ENCODE peak calls at places on chromosome 15, in five cellular contexts. One of them, this sample, is unnamed.

GRCh38 chr15:42066764-42067415 is 27.5 kb downstream of the PLA2G4D start:
- DNase-seq in left lung: no peak
- DNase-seq in Panc1: no peak
- DNase-seq in PC-3: no peak
- DNase-seq in heart right ventricle: no peak
- DNase-seq in this sample: no peak

GRCh38 chr15:48823237-48823636 is 12.4 kb upstream of the CEP152 start:
- DNase-seq in left lung: no peak
- DNase-seq in Panc1: no peak
- DNase-seq in PC-3: no peak
- DNase-seq in heart right ventricle: no peak
- DNase-seq in this sample: no peak

GRCh38 chr15:29053661-29054131 is 167.9 kb downstream of the APBA2 start:
- DNase-seq in left lung: no peak
- DNase-seq in Panc1: no peak
- DNase-seq in PC-3: no peak
- DNase-seq in heart right ventricle: no peak
- DNase-seq in this sample: no peak

GRCh38 chr15:99502661-99503060 is 63.1 kb upstream of the MEF2A start:
- DNase-seq in left lung: no peak
- DNase-seq in Panc1: no peak
- DNase-seq in PC-3: no peak
- DNase-seq in heart right ventricle: peak
- DNase-seq in this sample: no peak

GRCh38 chr15:89630974-89631901 is 24.0 kb downstream of the KIF7 start:
- DNase-seq in left lung: no peak
- DNase-seq in Panc1: no peak
- DNase-seq in PC-3: no peak
- DNase-seq in heart right ventricle: no peak
- DNase-seq in this sample: no peak

GRCh38 chr15:33150516-33150915 is 44.0 kb downstream of the FMN1 start:
- DNase-seq in left lung: no peak
- DNase-seq in Panc1: no peak
- DNase-seq in PC-3: no peak
- DNase-seq in heart right ventricle: no peak
- DNase-seq in this sample: no peak

GRCh38 chr15:60079210-60079609 is 75.1 kb downstream of the FOXB1 start:
- DNase-seq in left lung: no peak
- DNase-seq in Panc1: no peak
- DNase-seq in PC-3: peak
- DNase-seq in heart right ventricle: no peak
- DNase-seq in this sample: no peak

GRCh38 chr15:62853114-62853832 is 189.3 kb upstream of the TPM1 start:
- DNase-seq in left lung: no peak
- DNase-seq in Panc1: no peak
- DNase-seq in PC-3: peak
- DNase-seq in heart right ventricle: no peak
- DNase-seq in this sample: no peak

GRCh38 chr15:27059610-27060202 is 88.7 kb downstream of the GABRG3 start:
- DNase-seq in left lung: no peak
- DNase-seq in Panc1: no peak
- DNase-seq in PC-3: peak
- DNase-seq in heart right ventricle: peak
- DNase-seq in this sample: peak

GRCh38 chr15:90154861-90155626 is 46.1 kb upstream of the SEMA4B start:
- DNase-seq in left lung: no peak
- DNase-seq in Panc1: peak
- DNase-seq in PC-3: peak
- DNase-seq in heart right ventricle: no peak
- DNase-seq in this sample: peak

GRCh38 chr15:41928637-41929620 is 35.1 kb upstream of the SPTBN5 start:
- DNase-seq in left lung: no peak
- DNase-seq in Panc1: no peak
- DNase-seq in PC-3: peak
- DNase-seq in heart right ventricle: peak
- DNase-seq in this sample: no peak

DNA sequence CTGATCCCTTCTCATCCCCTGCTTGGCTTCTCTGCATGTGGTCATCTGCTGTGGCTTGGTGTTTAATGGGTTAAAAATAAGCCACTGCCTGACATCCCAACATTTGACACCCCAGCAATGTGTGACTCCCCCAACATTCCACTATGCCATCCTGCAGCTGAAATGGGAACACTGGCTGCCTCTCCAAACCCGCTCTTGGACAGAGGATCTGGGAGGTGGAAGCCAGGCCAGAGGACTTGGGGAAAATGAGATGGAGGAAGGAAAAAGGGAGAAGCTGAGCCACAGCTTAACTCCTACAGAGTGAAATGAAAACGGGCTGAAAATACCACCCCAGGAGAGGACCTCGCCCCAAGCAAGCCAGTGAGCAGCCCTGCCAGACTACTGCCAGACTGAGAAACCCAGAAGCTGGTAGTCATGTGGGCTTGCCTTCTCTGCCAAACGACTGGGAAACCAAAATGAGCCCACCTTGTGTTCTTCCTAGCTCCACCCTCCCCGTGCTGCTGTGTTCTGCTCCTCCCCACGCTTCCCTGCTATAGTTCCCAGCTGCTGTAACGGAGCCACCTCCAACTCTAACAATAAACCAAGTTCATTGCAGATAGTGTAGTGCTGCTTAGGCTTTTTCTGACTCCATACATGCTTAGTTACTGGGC is 13.7 kb downstream of the MAP1A start:
- DNase-seq in left lung: no peak
- DNase-seq in Panc1: no peak
- DNase-seq in PC-3: no peak
- DNase-seq in heart right ventricle: no peak
- DNase-seq in this sample: no peak
- H3K27ac ChIP-seq in left lung: no peak
- H3K27ac ChIP-seq in Panc1: no peak
- H3K27ac ChIP-seq in PC-3: no peak
- H3K27ac ChIP-seq in heart right ventricle: no peak
- H3K27ac ChIP-seq in this sample: no peak

GRCh38 chr15:65194826-65195541 is 9.8 kb upstream of the CLPX start:
- DNase-seq in left lung: no peak
- DNase-seq in Panc1: no peak
- DNase-seq in PC-3: no peak
- DNase-seq in heart right ventricle: no peak
- DNase-seq in this sample: no peak
- TF ChIP-seq CTCF in left lung: no peak
- TF ChIP-seq CTCF in Panc1: no peak
- TF ChIP-seq CTCF in PC-3: no peak
- TF ChIP-seq CTCF in heart right ventricle: no peak
- TF ChIP-seq CTCF in this sample: no peak

GRCh38 chr15:77507911-77508310 is 87.2 kb downstream of the HMG20A start:
- DNase-seq in left lung: no peak
- DNase-seq in Panc1: no peak
- DNase-seq in PC-3: peak
- DNase-seq in heart right ventricle: peak
- DNase-seq in this sample: no peak
- H3K4me3 ChIP-seq in left lung: no peak
- H3K4me3 ChIP-seq in Panc1: peak
- H3K4me3 ChIP-seq in PC-3: no peak
- H3K4me3 ChIP-seq in heart right ventricle: no peak
- H3K4me3 ChIP-seq in this sample: no peak

GRCh38 chr15:77656294-77656693 is 23.6 kb upstream of the LINGO1 start:
- DNase-seq in left lung: peak
- DNase-seq in Panc1: no peak
- DNase-seq in PC-3: no peak
- DNase-seq in heart right ventricle: no peak
- DNase-seq in this sample: peak

GRCh38 chr15:77659350-77660321 is 26.9 kb upstream of the LINGO1 start:
- DNase-seq in left lung: no peak
- DNase-seq in Panc1: no peak
- DNase-seq in PC-3: peak
- DNase-seq in heart right ventricle: peak
- DNase-seq in this sample: peak

GRCh38 chr15:77653832-77654480 is 21.2 kb upstream of the LINGO1 start:
- DNase-seq in left lung: no peak
- DNase-seq in Panc1: no peak
- DNase-seq in PC-3: no peak
- DNase-seq in heart right ventricle: no peak
- DNase-seq in this sample: no peak

GRCh38 chr15:77654975-77655374 is 22.3 kb upstream of the LINGO1 start:
- DNase-seq in left lung: no peak
- DNase-seq in Panc1: no peak
- DNase-seq in PC-3: peak
- DNase-seq in heart right ventricle: no peak
- DNase-seq in this sample: peak

DNA sequence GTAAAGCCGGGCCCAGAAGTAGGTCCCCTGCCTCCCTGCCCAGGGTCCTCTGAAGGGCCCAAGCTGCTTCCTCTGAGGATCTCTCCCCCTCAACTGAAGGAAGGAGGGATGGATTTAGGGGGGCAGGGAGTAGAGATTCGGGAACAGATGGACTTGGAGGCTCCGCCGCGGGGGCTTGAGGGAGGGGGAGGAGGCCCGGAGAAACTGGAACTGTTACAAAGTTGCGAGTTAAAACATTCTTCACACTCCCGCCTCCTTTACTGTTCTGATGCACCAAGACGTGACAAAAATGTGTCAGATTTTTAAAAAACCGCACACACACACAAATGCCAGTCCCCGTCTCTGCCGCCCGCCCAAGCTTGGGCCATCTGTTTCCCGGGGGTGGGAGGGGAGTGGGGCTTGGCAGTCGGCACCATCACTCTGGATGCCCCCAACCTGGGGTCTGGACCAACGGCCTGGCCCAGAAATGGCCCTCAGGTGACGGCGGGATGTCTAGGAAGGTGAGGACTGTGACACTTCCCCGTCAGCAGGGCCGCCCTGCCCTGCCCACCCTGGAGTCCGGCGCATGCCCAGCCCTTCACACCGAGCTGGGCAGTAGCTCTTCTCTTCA is 25.0 kb upstream of the LINGO1 start:
- DNase-seq in left lung: no peak
- DNase-seq in Panc1: no peak
- DNase-seq in PC-3: no peak
- DNase-seq in heart right ventricle: no peak
- DNase-seq in this sample: no peak
- H3K27ac ChIP-seq in left lung: no peak
- H3K27ac ChIP-seq in Panc1: no peak
- H3K27ac ChIP-seq in PC-3: no peak
- H3K27ac ChIP-seq in heart right ventricle: no peak
- H3K27ac ChIP-seq in this sample: no peak

GRCh38 chr15:65610871-65611718 is at the start of gene INTS14:
- DNase-seq in left lung: peak
- DNase-seq in Panc1: peak
- DNase-seq in PC-3: peak
- DNase-seq in heart right ventricle: peak
- DNase-seq in this sample: peak
- TF ChIP-seq CTCF in left lung: peak
- TF ChIP-seq CTCF in Panc1: peak
- TF ChIP-seq CTCF in PC-3: peak
- TF ChIP-seq CTCF in heart right ventricle: peak
- TF ChIP-seq CTCF in this sample: peak